ENCODE peak calls at places on chromosomes 3 and 15, in five cellular contexts. Y is tibial artery; S is CD8-positive, alpha-beta T cell; T is IMR-90; J is heart right ventricle. B is an unnamed sample.

GRCh38 chr15:59976480-59976879 is 27.6 kb upstream of the FOXB1 start:
- DNase-seq in J (no peak), T (no peak), S (peak; percentile 74), Y (no peak), B (no peak)

GRCh38 chr15:100592898-100593297 is 9.1 kb downstream of the LINS1 start:
- DNase-seq in J (no peak), Y (no peak), T (peak; percentile 71), S (no peak), B (no peak)

GRCh38 chr15:28104326-28104725 is 5.2 kb upstream of the OCA2 start:
- DNase-seq in Y (no peak), J (no peak), T (no peak), S (no peak), B (peak; percentile 49)

GRCh38 chr3:46778101-46778500 is 60.4 kb upstream of the PRSS50 start:
- DNase-seq in Y (no peak), T (no peak), S (no peak), J (no peak), B (no peak)

GRCh38 chr3:65245133-65246076 is 557.6 kb upstream of the ADAMTS9 start:
- DNase-seq in Y (no peak), S (no peak), T (peak; percentile 1), J (no peak), B (no peak)

GRCh38 chr15:85407421-85408269 is 27.2 kb downstream of the AKAP13 start:
- DNase-seq in J (no peak), T (peak; percentile 90), Y (no peak), S (no peak), B (no peak)

GRCh38 chr3:147620906-147621305 is 211.7 kb downstream of the ZIC1 start:
- DNase-seq in Y (no peak), J (no peak), T (no peak), S (no peak), B (no peak)

GRCh38 chr3:151918253-151919029 is 45.0 kb downstream of the SUCNR1 start:
- DNase-seq in J (no peak), Y (no peak), S (no peak), T (peak; percentile 75), B (no peak)

GRCh38 chr15:78822514-78822913 is 11.2 kb upstream of the ADAMTS7 start:
- DNase-seq in J (no peak), Y (no peak), T (no peak), S (no peak), B (no peak)

GRCh38 chr3:128260275-128260674 is 107.0 kb downstream of the EEFSEC start:
- DNase-seq in S (no peak), T (no peak), J (no peak), Y (no peak), B (no peak)

GRCh38 chr15:62856466-62857246 is 185.9 kb upstream of the TPM1 start:
- DNase-seq in J (no peak), T (no peak), Y (no peak), S (no peak), B (no peak)

GRCh38 chr3:69309810-69310209 is 76.1 kb downstream of the FRMD4B start:
- DNase-seq in S (no peak), T (peak; percentile 26), Y (no peak), J (no peak), B (no peak)

GRCh38 chr3:81816473-81817260 is 55.2 kb upstream of the GBE1 start:
- DNase-seq in T (peak; percentile 0), S (no peak), J (no peak), Y (no peak), B (no peak)

GRCh38 chr3:126102530-126102951 is 18.6 kb upstream of the SLC41A3 start:
- DNase-seq in J (peak; percentile 31), Y (peak; percentile 96), T (peak; percentile 19), S (peak; percentile 25), B (no peak)

GRCh38 chr3:171933441-171933840 is 90.3 kb downstream of the TMEM212 start:
- DNase-seq in Y (no peak), S (no peak), J (no peak), T (no peak), B (no peak)

GRCh38 chr15:98484914-98485313 is 163.4 kb upstream of the IGF1R start:
- DNase-seq in T (no peak), S (no peak), J (no peak), Y (no peak), B (no peak)

GRCh38 chr3:160921020-160921635 is 165.1 kb downstream of the PPM1L start:
- DNase-seq in T (peak; percentile 39), Y (no peak), J (peak; percentile 18), S (no peak), B (no peak)

GRCh38 chr15:51647128-51647562 is 24.6 kb upstream of the DMXL2 start:
- DNase-seq in S (no peak), Y (peak; percentile 78), J (peak; percentile 51), T (peak; percentile 43), B (no peak)

GRCh38 chr3:149781216-149781615 is 11.1 kb downstream of the ANKUB1 start:
- DNase-seq in J (no peak), Y (no peak), S (no peak), T (no peak), B (no peak)

GRCh38 chr3:180626844-180627243 is 24.9 kb downstream of the TTC14 start:
- DNase-seq in T (no peak), Y (no peak), S (no peak), J (no peak), B (no peak)

GRCh38 chr3:138399766-138400165 is 34.6 kb upstream of the ESYT3 start:
- DNase-seq in T (no peak), S (no peak), Y (peak; percentile 42), J (no peak), B (no peak)

GRCh38 chr3:119555309-119555735 is 4.1 kb downstream of the CD80 start:
- DNase-seq in J (no peak), S (no peak), T (no peak), Y (no peak), B (no peak)

GRCh38 chr15:74226761-74227540 is 9.2 kb upstream of the CCDC33 start:
- DNase-seq in T (no peak), Y (no peak), J (no peak), S (no peak), B (no peak)
- H3K4me3 ChIP-seq in T (no peak overlapping the region), Y (no peak overlapping the region), J (no peak overlapping the region), S (no peak overlapping the region), B (no peak overlapping the region)

GRCh38 chr3:8501388-8502131 is at the start of gene LMCD1:
- DNase-seq in J (peak; percentile 95), Y (peak; percentile 99), T (peak; percentile 95), S (peak; percentile 74), B (peak; percentile 96)
- TF ChIP-seq CTCF in J (no peak), Y (peak; percentile 60), T (peak; percentile 27), S (no peak), B (peak; percentile 30)

DNA sequence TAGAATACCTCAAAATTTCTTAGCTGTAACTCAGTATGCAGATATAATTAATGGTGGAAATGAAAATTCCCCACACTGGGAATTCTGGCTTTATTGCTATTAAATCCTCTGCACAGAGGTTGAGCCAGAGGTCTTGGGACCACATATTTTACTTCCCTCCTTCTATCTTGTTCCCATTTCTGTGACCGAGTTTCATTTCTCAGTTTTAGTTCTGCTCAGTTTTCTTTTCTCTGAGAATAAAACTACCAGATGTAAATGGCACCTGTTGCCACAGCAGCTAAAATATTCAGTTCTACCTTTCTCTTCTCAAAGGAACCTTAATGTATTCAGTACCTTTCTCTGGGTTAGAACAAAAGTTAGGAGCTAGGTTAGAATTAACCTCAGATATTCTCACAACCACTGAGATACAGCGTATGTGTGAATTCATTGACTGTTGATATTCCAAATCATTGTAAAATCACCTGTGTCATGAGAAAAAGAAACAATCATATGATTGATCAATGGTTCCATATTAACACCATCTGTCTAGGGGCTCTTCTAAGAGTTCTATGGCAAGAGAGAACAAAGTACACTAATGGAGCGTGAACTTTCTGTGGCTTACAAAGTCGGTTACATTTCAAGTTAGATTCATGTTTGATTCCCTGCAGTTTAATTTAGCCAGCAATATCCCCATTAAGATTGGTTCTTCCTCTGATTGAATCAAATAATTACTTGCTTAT is 374.1 kb downstream of the EFHB start:
- DNase-seq in Y (no peak), J (no peak), T (no peak), S (no peak), B (no peak)
- H3K27ac ChIP-seq in Y (no peak overlapping the region), J (no peak overlapping the region), T (no peak overlapping the region), S (no peak overlapping the region), B (no peak overlapping the region)

DNA sequence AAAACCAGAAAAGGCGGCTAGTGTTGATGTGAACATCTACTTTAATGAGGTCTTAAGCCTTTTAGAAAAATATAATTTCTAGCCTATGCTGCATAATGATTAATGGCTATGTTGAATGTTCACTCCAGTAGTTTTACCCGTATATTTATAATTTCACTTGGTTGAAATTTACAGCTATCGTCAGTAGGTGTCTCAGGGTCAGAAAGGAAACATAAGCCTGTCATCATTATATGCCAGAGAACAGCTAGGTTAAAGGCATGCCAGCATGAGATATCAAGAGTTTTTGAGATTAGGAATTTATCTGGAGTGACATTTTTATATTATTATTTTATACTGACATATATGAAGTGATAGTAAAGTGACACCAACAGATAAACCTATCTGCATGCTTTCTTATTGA is 904.1 kb downstream of the OTOL1 start:
- DNase-seq in S (no peak), T (no peak), J (no peak), Y (no peak), B (no peak)
- H3K4me3 ChIP-seq in S (no peak overlapping the region), T (no peak overlapping the region), J (no peak overlapping the region), Y (no peak overlapping the region), B (no peak overlapping the region)

DNA sequence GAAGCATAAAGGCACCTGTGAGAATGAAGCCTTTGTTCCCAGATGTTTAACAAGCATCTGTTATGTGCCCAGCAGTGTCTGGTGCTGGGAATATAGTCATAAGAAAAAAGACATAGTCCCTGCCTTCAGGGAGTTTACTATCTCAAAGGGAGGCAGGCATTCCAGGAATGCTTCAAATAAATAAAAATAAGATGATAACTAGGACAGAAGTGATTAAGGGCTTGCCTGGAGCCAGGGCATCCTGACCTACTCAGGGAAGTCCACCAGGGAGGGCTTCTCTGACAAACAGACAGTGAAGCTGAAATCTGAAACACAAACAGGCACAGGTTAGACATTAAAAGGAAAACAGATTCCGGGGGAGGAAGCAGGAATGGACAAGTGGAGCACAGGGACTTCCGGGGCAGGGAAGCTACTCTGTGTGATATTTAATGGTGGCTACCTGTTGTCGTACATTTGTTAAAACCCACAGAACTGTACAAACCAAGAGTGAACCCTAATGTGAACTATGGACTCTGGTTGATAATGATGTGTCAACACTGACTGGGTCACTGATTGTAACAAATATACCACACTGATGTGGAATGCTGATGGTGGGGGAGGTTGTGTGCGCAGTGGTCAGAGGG is 53.3 kb downstream of the ITGB5 start:
- DNase-seq in Y (no peak), J (no peak), T (no peak), S (no peak), B (no peak)
- TF ChIP-seq CTCF in Y (no peak), J (no peak), T (no peak), S (no peak), B (no peak)

GRCh38 chr3:28239108-28239507 is 2.3 kb upstream of the CMC1 start:
- DNase-seq in T (no peak), Y (no peak), J (no peak), S (no peak), B (no peak)
- H3K27ac ChIP-seq in T (no peak overlapping the region), Y (no peak overlapping the region), J (no peak overlapping the region), S (no peak overlapping the region), B (no peak overlapping the region)

GRCh38 chr15:49171790-49172189 is 1.7 kb downstream of the GALK2 start:
- DNase-seq in Y (no peak), T (no peak), S (no peak), J (no peak), B (no peak)
- H3K4me3 ChIP-seq in Y (no peak overlapping the region), T (no peak overlapping the region), S (no peak overlapping the region), J (no peak overlapping the region), B (no peak overlapping the region)

B was measured in upper lobe of right lung.